ENCODE peak calls at places on chromosomes 11 and 22, in four cellular contexts. S is K562, G is H1, W is SK-N-SH. E is an unnamed sample.

GRCh38 chr11:70405679-70406395 is 7.5 kb downstream of the CTTN start:
- DNase-seq in G (no peak), W (no peak), S (no peak), E (no peak)

GRCh38 chr22:36010913-36011312 is 17.7 kb downstream of the RBFOX2 start:
- DNase-seq in G (no peak), S (no peak), W (peak), E (no peak)

GRCh38 chr22:32815943-32816342 is 14.4 kb downstream of the TIMP3 start:
- DNase-seq in S (no peak), W (no peak), G (no peak), E (no peak)

GRCh38 chr22:22692707-22693530 is 48.5 kb downstream of the GGTLC2 start:
- DNase-seq in W (peak), G (no peak), S (peak), E (peak)

GRCh38 chr22:45968751-45969413 is 8.1 kb downstream of the WNT7B start:
- DNase-seq in G (no peak), S (no peak), W (peak), E (no peak)

GRCh38 chr22:36722055-36722454 is 18.5 kb upstream of the CACNG2 start:
- DNase-seq in S (no peak), G (no peak), W (no peak), E (no peak)

GRCh38 chr11:130611791-130612251 is 163.4 kb downstream of the ADAMTS15 start:
- DNase-seq in G (no peak), S (no peak), W (no peak), E (no peak)

GRCh38 chr22:46587067-46587471 is 33.1 kb upstream of the GRAMD4 start:
- DNase-seq in G (no peak), S (no peak), W (no peak), E (no peak)

GRCh38 chr22:50621491-50621880 is 6.5 kb downstream of the ARSA start:
- DNase-seq in S (no peak), G (no peak), W (peak), E (no peak)

GRCh38 chr22:39530692-39531331 is 1.7 kb downstream of the RPS19BP1 start:
- DNase-seq in S (peak), G (no peak), W (peak), E (no peak)

GRCh38 chr22:37808294-37808657 is 542 bp downstream of the GCAT start:
- DNase-seq in G (no peak), S (no peak), W (no peak), E (no peak)

GRCh38 chr22:36772451-36772850 is 3.5 kb downstream of the IFT27 start:
- DNase-seq in W (no peak), G (no peak), S (no peak), E (no peak)

GRCh38 chr22:41589260-41589600 is 410 bp downstream of the PMM1 start:
- DNase-seq in W (peak), S (no peak), G (peak), E (peak)

GRCh38 chr11:2892215-2893020 is 6.8 kb upstream of the CDKN1C start:
- DNase-seq in G (peak), S (peak), W (peak), E (peak)

DNA sequence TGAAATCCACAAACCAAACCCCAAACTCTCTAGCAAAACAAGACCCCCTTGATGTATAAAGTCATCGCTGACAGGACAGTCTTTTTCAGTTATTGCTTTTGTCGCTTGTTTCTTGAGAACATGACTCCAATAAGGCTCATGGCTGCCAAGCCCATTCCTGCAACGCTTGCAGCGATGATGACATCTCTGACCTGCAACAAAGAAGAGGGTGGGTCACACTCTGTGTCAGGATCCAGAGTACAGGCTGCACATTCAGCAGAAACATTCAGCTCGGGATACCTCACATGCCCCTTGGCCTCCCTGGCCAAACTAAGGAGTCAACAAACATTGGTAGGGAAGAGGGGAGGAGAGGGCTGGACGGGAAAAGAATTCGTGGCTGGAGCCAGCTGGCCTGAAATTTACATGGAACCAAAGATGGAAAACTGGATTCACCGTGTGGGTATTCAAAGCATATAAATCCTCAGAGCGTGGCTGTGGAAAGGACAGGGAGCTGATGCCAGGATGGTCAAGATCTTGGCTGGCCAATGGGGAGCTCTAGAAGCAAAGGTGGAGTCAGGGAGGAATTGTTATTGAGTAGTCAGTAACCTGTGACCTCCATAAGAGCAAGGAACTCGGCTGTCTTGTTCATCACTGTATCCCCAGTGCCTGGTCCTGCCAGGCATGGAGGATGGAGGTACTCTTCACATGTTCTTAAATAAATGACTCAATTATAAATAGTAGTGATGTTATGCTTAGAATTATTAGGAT is 11.8 kb upstream of the PLAAT2 start:
- DNase-seq in G (no peak), W (no peak), S (no peak), E (no peak)
- TF ChIP-seq TEAD4 in G (no peak), W (no peak), S (no peak), E (no peak)

GRCh38 chr11:62601364-62602140 is at the start of gene MTA2:
- DNase-seq in S (peak), G (peak), W (peak), E (peak)
- TF ChIP-seq TEAD4 in S (no peak), G (no peak), W (no peak), E (no peak)

GRCh38 chr11:47977651-47978050 is 2.7 kb upstream of the PTPRJ start:
- DNase-seq in G (no peak), W (no peak), S (no peak), E (no peak)

GRCh38 chr11:47971501-47971900 is 8.9 kb upstream of the PTPRJ start:
- DNase-seq in S (no peak), W (peak), G (no peak), E (no peak)

GRCh38 chr11:47969401-47969800 is 11.0 kb upstream of the PTPRJ start:
- DNase-seq in W (no peak), S (no peak), G (no peak), E (no peak)

GRCh38 chr11:47967577-47968230 is 12.7 kb upstream of the PTPRJ start:
- DNase-seq in S (no peak), G (no peak), W (no peak), E (no peak)

DNA sequence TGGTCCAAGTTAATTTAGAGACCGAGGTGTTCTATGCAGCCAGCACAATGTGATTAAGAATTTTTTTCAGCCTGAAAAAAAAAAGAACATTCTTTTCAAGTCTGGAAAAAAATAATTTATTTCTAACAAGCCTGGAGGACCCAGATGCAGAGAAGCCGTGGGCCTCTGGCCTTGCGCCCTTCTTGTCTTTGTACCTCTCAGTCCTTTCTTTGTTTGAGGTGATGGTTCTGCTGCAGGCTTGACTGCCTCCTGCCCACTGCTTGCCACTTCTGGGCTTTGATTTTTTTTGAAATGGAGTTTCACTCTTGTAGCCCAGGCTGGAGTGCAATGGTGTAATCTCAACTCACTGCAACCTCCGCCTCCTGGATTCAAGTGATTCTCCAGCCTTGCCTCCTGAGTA is 7.2 kb upstream of the PTPRJ start:
- DNase-seq in S (no peak), G (no peak), W (no peak), E (no peak)
- TF ChIP-seq TEAD4 in S (no peak), G (no peak), W (no peak), E (no peak)

GRCh38 chr11:27350503-27350902 is 12.5 kb downstream of the CCDC34 start:
- DNase-seq in W (no peak), S (no peak), G (no peak), E (no peak)
- TF ChIP-seq TEAD4 in W (no peak), S (no peak), G (no peak), E (no peak)

GRCh38 chr11:117081908-117082307 is 16.3 kb downstream of the SIK3 start:
- DNase-seq in W (no peak), S (no peak), G (no peak), E (no peak)

GRCh38 chr11:117080370-117080769 is 17.9 kb downstream of the SIK3 start:
- DNase-seq in W (no peak), S (no peak), G (no peak), E (no peak)

GRCh38 chr11:117087446-117087845 is 10.8 kb downstream of the SIK3 start:
- DNase-seq in S (peak), G (no peak), W (no peak), E (no peak)

GRCh38 chr11:117084992-117085391 is 13.2 kb downstream of the SIK3 start:
- DNase-seq in W (no peak), G (no peak), S (no peak), E (no peak)

GRCh38 chr11:117083011-117083940 is 15.0 kb downstream of the SIK3 start:
- DNase-seq in G (no peak), S (no peak), W (no peak), E (no peak)
- TF ChIP-seq TEAD4 in G (no peak), S (no peak), W (no peak), E (no peak)

DNA sequence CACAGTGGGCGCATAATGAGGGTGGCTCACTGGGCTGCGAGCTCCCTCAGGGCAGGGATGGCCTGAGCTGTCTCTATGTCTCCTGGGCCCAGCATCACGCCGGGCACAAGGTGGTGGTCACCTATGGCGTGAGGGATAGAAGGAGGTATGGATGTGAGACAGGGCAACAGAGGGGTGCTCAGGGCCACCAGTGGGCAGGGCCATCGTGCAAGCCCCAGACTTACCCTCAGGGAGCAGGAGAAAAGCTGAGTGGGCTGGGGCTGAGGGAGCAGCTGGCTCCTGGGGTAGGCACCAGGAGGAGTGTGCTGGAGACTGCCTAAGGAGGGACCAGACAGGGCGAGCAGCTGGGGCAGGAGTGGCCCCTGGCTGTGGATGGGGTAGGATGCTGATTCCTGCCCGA is 34.3 kb upstream of the KLHL35 start:
- DNase-seq in G (no peak), S (no peak), W (no peak), E (no peak)
- TF ChIP-seq TEAD4 in G (no peak), S (no peak), W (no peak), E (no peak)